ENCODE peak calls at places on chromosome 9, in five cellular contexts. One of them, this sample, is unnamed.

GRCh38 chr9:98836206-98836605 is 28.7 kb downstream of the GALNT12 start:
- ATAC-seq in CD4-positive, alpha-beta T cell: no peak
- ATAC-seq in activated naive CD4-positive, alpha-beta T cell treated with anti-CD3 and anti-CD28 coated beads, Interleukin-2, amount 50 U/mL, for 72 hours: no peak
- ATAC-seq in left cardiac atrium: no peak
- ATAC-seq in left lung: no peak
- ATAC-seq in this sample: no peak

GRCh38 chr9:126386814-126387213 is 60.2 kb downstream of the MVB12B start:
- ATAC-seq in CD4-positive, alpha-beta T cell: no peak
- ATAC-seq in activated naive CD4-positive, alpha-beta T cell treated with anti-CD3 and anti-CD28 coated beads, Interleukin-2, amount 50 U/mL, for 72 hours: no peak
- ATAC-seq in left cardiac atrium: no peak
- ATAC-seq in left lung: no peak
- ATAC-seq in this sample: no peak

GRCh38 chr9:98391884-98392283 is 136.4 kb upstream of the TBC1D2 start:
- ATAC-seq in CD4-positive, alpha-beta T cell: no peak
- ATAC-seq in activated naive CD4-positive, alpha-beta T cell treated with anti-CD3 and anti-CD28 coated beads, Interleukin-2, amount 50 U/mL, for 72 hours: no peak
- ATAC-seq in left cardiac atrium: no peak
- ATAC-seq in left lung: no peak
- ATAC-seq in this sample: no peak

GRCh38 chr9:125843646-125844045 is 96.5 kb downstream of the PBX3 start:
- ATAC-seq in CD4-positive, alpha-beta T cell: no peak
- ATAC-seq in activated naive CD4-positive, alpha-beta T cell treated with anti-CD3 and anti-CD28 coated beads, Interleukin-2, amount 50 U/mL, for 72 hours: no peak
- ATAC-seq in left cardiac atrium: peak
- ATAC-seq in left lung: no peak
- ATAC-seq in this sample: peak

GRCh38 chr9:89993678-89994630 is 389.1 kb downstream of the GADD45G start:
- ATAC-seq in CD4-positive, alpha-beta T cell: no peak
- ATAC-seq in activated naive CD4-positive, alpha-beta T cell treated with anti-CD3 and anti-CD28 coated beads, Interleukin-2, amount 50 U/mL, for 72 hours: no peak
- ATAC-seq in left cardiac atrium: peak
- ATAC-seq in left lung: peak
- ATAC-seq in this sample: no peak

GRCh38 chr9:98673681-98674080 is 35.1 kb downstream of the GABBR2 start:
- ATAC-seq in CD4-positive, alpha-beta T cell: no peak
- ATAC-seq in activated naive CD4-positive, alpha-beta T cell treated with anti-CD3 and anti-CD28 coated beads, Interleukin-2, amount 50 U/mL, for 72 hours: no peak
- ATAC-seq in left cardiac atrium: no peak
- ATAC-seq in left lung: no peak
- ATAC-seq in this sample: no peak

GRCh38 chr9:27561697-27562096 is 11.6 kb downstream of the C9orf72 start:
- ATAC-seq in CD4-positive, alpha-beta T cell: no peak
- ATAC-seq in activated naive CD4-positive, alpha-beta T cell treated with anti-CD3 and anti-CD28 coated beads, Interleukin-2, amount 50 U/mL, for 72 hours: peak
- ATAC-seq in left cardiac atrium: no peak
- ATAC-seq in left lung: peak
- ATAC-seq in this sample: no peak

GRCh38 chr9:105737205-105737604 is 42.9 kb downstream of the TMEM38B start:
- ATAC-seq in CD4-positive, alpha-beta T cell: no peak
- ATAC-seq in activated naive CD4-positive, alpha-beta T cell treated with anti-CD3 and anti-CD28 coated beads, Interleukin-2, amount 50 U/mL, for 72 hours: no peak
- ATAC-seq in left cardiac atrium: no peak
- ATAC-seq in left lung: no peak
- ATAC-seq in this sample: no peak

GRCh38 chr9:6098431-6098830 is 83.0 kb upstream of the RANBP6 start:
- ATAC-seq in CD4-positive, alpha-beta T cell: no peak
- ATAC-seq in activated naive CD4-positive, alpha-beta T cell treated with anti-CD3 and anti-CD28 coated beads, Interleukin-2, amount 50 U/mL, for 72 hours: no peak
- ATAC-seq in left cardiac atrium: no peak
- ATAC-seq in left lung: no peak
- ATAC-seq in this sample: no peak

This sample was measured in SK-N-SH treated with all-trans-retinoic acid at 6 μM for 48 hours.